ENCODE peak calls at places on chromosomes 11 and 22, in five cellular contexts. O, K, L, W and I are unnamed samples.

GRCh38 chr11:22193348-22194051 is 615 bp downstream of the ANO5 start:
- DNase-seq in O (no peak), L (peak; percentile 47), W (no peak), K (no peak), I (no peak)

GRCh38 chr22:20725987-20726558 is 47.8 kb upstream of the SERPIND1 start:
- DNase-seq in O (no peak), L (no peak), K (no peak), W (no peak), I (peak; percentile 70)

GRCh38 chr11:105915036-105915435 is 107.0 kb downstream of the MSANTD4 start:
- DNase-seq in O (no peak), L (peak; percentile 38), W (no peak), K (no peak), I (no peak)

GRCh38 chr22:50691521-50691920 is 18.9 kb downstream of the SHANK3 start:
- DNase-seq in W (peak; percentile 27), L (no peak), K (no peak), O (peak; percentile 44), I (peak; percentile 43)

GRCh38 chr22:42907404-42908081 is 50.5 kb upstream of the ARFGAP3 start:
- DNase-seq in K (no peak), L (no peak), O (no peak), W (no peak), I (no peak)

GRCh38 chr11:47152126-47152952 is 24.3 kb downstream of the ARFGAP2 start:
- DNase-seq in K (no peak), O (peak; percentile 46), W (no peak), L (no peak), I (no peak)

GRCh38 chr22:31140746-31141145 is 438 bp upstream of the PLA2G3 start:
- DNase-seq in L (no peak), K (no peak), W (no peak), O (no peak), I (no peak)

GRCh38 chr11:68963779-68964178 is 17.0 kb downstream of the MRGPRD start:
- DNase-seq in O (peak; percentile 19), L (no peak), K (peak; percentile 32), W (no peak), I (no peak)

GRCh38 chr11:41659990-41660389 is 200.5 kb upstream of the LRRC4C start:
- DNase-seq in K (no peak), O (no peak), L (no peak), W (no peak), I (no peak)

GRCh38 chr11:64242920-64243854 is 2.3 kb downstream of the FKBP2 start:
- DNase-seq in K (no peak), W (no peak), O (no peak), L (no peak), I (no peak)

GRCh38 chr11:124194696-124195418 is 11.7 kb downstream of the OR10D3 start:
- DNase-seq in W (peak; percentile 54), K (no peak), L (peak; percentile 41), O (peak; percentile 58), I (peak; percentile 21)

GRCh38 chr22:24440270-24440717 is 12.9 kb downstream of the ADORA2A start:
- DNase-seq in L (no peak), W (no peak), K (peak; percentile 46), O (no peak), I (no peak)

GRCh38 chr11:85685131-85685819 is 720 bp downstream of the CCDC89 start:
- DNase-seq in L (no peak), K (no peak), W (no peak), O (peak; percentile 68), I (peak; percentile 25)

GRCh38 chr11:28384418-28384817 is 276.2 kb downstream of the METTL15 start:
- DNase-seq in O (peak; percentile 99), L (no peak), K (no peak), W (no peak), I (peak; percentile 98)

GRCh38 chr11:66011239-66011784 is 496 bp upstream of the CST6 start:
- DNase-seq in K (no peak), L (no peak), O (peak; percentile 53), W (no peak), I (peak; percentile 47)

GRCh38 chr11:62665630-62666258 is 632 bp downstream of the CSKMT start:
- DNase-seq in W (peak; percentile 78), L (peak; percentile 43), K (peak; percentile 84), O (peak; percentile 66), I (no peak)

GRCh38 chr11:109377039-109377742 is 44.8 kb upstream of the C11orf87 start:
- DNase-seq in W (no peak), L (no peak), O (no peak), K (no peak), I (no peak)

GRCh38 chr22:45686004-45686403 is 14.4 kb downstream of the ATXN10 start:
- DNase-seq in K (no peak), L (no peak), O (peak; percentile 78), W (no peak), I (no peak)

GRCh38 chr22:46107753-46108563 is 42.4 kb upstream of the PPARA start:
- DNase-seq in K (no peak), O (no peak), L (no peak), W (no peak), I (peak; percentile 25)

GRCh38 chr11:130474637-130475400 is 26.4 kb downstream of the ADAMTS15 start:
- DNase-seq in W (no peak), K (no peak), O (no peak), L (no peak), I (no peak)

GRCh38 chr11:21814169-21814568 is 378.7 kb upstream of the ANO5 start:
- DNase-seq in L (no peak), K (no peak), O (no peak), W (peak; percentile 24), I (no peak)

GRCh38 chr11:131195801-131196517 is 174.5 kb upstream of the NTM start:
- DNase-seq in K (no peak), O (peak; percentile 25), L (no peak), W (no peak), I (peak; percentile 37)

GRCh38 chr11:27933992-27934829 is 173.7 kb downstream of the KIF18A start:
- DNase-seq in K (no peak), L (no peak), O (peak; percentile 99), W (no peak), I (peak; percentile 100)

GRCh38 chr22:29700206-29700948 is 19.4 kb upstream of the CABP7 start:
- DNase-seq in L (no peak), O (peak; percentile 31), K (peak; percentile 46), W (no peak), I (peak; percentile 16)